ENCODE peak calls at places on chromosome 12, in four cellular contexts. Z is suprapubic skin, Q is natural killer cell, G is fibroblast of the aortic adventitia. J is an unnamed sample.

GRCh38 chr12:39272934-39273770 is 169.8 kb downstream of the KIF21A start:
- DNase-seq in Z (no peak), Q (no peak), G (peak), J (no peak)

GRCh38 chr12:119686776-119687175 is 18.8 kb downstream of the PRKAB1 start:
- DNase-seq in Z (no peak), Q (no peak), G (no peak), J (no peak)

GRCh38 chr12:46214668-46215429 is 54.0 kb downstream of the SLC38A1 start:
- DNase-seq in Z (no peak), Q (peak), G (no peak), J (no peak)

GRCh38 chr12:108788076-108788782 is 56.9 kb upstream of the CORO1C start:
- DNase-seq in Z (no peak), Q (no peak), G (peak), J (peak)

GRCh38 chr12:132133952-132134652 is 10.0 kb downstream of the DDX51 start:
- DNase-seq in Z (no peak), Q (no peak), G (no peak), J (no peak)

GRCh38 chr12:48061943-48062719 is 43.7 kb downstream of the SENP1 start:
- DNase-seq in Z (no peak), Q (no peak), G (no peak), J (no peak)

GRCh38 chr12:67356400-67356799 is 87.2 kb downstream of the CAND1 start:
- DNase-seq in Z (no peak), Q (no peak), G (peak), J (no peak)

GRCh38 chr12:51636581-51636980 is 45.5 kb downstream of the SCN8A start:
- DNase-seq in Z (no peak), Q (no peak), G (peak), J (no peak)

GRCh38 chr12:88726806-88727722 is 146.8 kb upstream of the KITLG start:
- DNase-seq in Z (no peak), Q (no peak), G (peak), J (no peak)

GRCh38 chr12:79690606-79691298 is at the start of gene PAWR:
- DNase-seq in Z (peak), Q (peak), G (peak), J (peak)

GRCh38 chr12:56042430-56043203 is 899 bp downstream of the RPS26 start:
- DNase-seq in Z (no peak), Q (no peak), G (no peak), J (no peak)

GRCh38 chr12:124829008-124829707 is 34.5 kb downstream of the SCARB1 start:
- DNase-seq in Z (no peak), Q (no peak), G (peak), J (no peak)

GRCh38 chr12:46452061-46452615 is 79.6 kb upstream of the SLC38A2 start:
- DNase-seq in Z (no peak), Q (no peak), G (peak), J (no peak)

GRCh38 chr12:6195665-6196535 is 4.3 kb upstream of the CD9 start:
- DNase-seq in Z (peak), Q (peak), G (peak), J (peak)

GRCh38 chr12:630656-631632 is 32.3 kb downstream of the NINJ2 start:
- DNase-seq in Z (peak), Q (peak), G (no peak), J (peak)

GRCh38 chr12:34390171-34390841 is 368.0 kb downstream of the ALG10 start:
- DNase-seq in Z (peak), Q (no peak), G (no peak), J (peak)

GRCh38 chr12:116366456-116366776 is 88.9 kb upstream of the MED13L start:
- DNase-seq in Z (no peak), Q (no peak), G (no peak), J (no peak)

GRCh38 chr12:28507055-28507454 is 316.8 kb downstream of the CCDC91 start:
- DNase-seq in Z (no peak), Q (no peak), G (peak), J (no peak)

DNA sequence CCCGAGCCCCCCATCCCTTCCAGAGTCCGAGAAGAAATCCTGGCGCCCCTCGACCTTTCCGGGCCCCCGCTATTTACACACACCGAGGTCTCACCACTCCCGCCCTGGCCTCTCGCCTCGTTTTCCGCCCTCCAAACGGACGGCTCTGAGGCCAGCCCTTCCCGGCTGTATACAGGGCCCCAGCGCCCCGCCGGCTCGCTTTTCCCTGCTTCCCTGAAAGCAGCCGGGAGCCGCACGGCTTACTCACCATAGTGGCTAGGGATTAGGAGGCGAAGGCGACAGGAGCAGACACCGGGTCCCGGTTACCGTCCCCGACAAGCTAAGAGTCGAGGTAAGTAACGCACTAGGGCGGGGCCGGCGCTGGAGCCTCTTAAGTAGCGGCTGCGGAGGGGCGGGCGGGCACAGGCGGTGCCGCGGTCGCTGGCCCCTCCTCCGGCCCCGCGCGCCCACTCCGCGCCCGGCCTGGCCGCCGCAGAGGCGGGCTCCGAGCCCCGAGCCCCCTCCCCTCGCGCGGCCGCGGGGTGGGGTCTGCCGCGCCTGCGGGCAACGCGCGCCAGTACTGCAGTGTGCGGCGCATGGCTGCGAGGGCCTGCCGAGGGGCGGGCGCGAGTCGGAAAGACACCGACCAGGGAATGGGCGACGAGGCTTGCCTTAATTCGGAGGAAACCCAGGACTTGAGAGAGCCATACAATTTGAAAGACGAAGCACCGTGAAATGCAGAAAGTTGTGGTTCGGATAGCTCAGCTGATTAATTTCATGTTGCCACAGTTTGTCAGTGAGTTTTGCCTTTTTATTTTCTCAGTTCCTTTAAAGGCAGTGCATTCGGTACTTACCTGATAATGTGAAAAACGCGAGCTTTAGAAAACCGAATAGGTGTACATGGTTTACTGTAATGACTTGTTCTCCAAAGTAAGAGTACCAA is at the start of gene TUBA1B:
- DNase-seq in Z (peak), Q (peak), G (peak), J (peak)
- TF ChIP-seq CTCF in Z (no peak), Q (no peak), G (no peak), J (no peak)

DNA sequence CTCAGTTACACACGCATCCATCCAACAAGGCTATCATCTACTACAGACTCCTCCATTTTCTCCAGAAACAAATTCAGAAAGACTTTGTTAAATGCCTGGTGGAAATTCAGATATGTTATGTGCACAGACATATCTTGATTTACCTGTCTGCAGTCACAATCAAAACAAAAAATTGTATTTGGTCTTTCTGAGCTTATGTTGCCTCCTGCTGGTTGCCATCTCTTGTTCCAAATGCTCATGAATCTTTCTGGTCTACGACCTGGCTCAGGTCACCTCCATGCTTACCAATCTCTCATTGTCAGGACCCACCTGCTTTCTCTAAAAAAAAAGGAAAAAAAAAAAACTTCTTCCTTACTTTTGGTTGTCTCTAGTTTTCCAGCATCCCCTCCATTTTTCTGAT is 169.2 kb upstream of the PLXNC1 start:
- DNase-seq in Z (no peak), Q (no peak), G (peak), J (no peak)
- TF ChIP-seq CTCF in Z (peak), Q (peak), G (peak), J (peak)

DNA sequence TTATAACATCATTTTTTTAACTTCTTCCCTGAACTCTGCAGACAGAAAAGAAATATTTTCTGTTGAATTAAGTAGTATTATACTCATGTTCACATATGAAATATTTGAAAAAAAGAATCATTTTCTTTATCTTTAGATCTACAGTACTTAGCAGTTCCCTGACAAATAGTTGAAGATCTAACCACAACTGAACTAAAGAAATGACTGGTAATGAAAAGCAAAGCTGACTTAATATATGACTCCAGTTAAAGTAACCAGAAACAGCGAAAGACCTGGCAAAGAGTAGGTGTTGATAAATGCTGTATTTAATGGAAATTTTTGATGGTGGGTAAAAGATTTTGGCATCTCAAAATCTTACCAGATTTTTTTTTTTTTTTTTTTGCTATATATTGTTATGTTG is 207.1 kb upstream of the SLC16A7 start:
- DNase-seq in Z (no peak), Q (no peak), G (no peak), J (no peak)
- TF ChIP-seq CTCF in Z (no peak), Q (no peak), G (no peak), J (no peak)

DNA sequence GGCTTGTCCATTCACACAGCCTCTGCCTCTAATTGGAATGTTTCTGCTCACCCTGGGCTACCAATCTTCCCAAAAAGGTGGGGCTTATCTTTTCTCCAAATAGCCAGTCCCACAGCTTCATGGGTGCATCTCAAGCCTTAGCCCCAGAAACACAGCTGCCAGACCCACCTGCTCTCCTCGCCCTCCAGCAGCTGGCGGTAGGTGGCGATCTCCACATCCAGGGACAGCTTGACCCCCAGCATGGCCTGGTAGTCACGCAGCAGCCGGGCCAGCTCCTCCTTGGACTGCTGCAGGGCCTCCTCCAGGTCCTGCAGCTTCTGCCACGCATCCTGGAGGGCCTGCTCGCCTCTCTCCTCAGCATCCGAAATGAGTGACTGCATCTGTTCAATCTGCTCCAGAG is 11.1 kb downstream of the KRT77 start:
- DNase-seq in Z (no peak), Q (no peak), G (no peak), J (no peak)
- TF ChIP-seq CTCF in Z (no peak), Q (no peak), G (no peak), J (peak)

DNA sequence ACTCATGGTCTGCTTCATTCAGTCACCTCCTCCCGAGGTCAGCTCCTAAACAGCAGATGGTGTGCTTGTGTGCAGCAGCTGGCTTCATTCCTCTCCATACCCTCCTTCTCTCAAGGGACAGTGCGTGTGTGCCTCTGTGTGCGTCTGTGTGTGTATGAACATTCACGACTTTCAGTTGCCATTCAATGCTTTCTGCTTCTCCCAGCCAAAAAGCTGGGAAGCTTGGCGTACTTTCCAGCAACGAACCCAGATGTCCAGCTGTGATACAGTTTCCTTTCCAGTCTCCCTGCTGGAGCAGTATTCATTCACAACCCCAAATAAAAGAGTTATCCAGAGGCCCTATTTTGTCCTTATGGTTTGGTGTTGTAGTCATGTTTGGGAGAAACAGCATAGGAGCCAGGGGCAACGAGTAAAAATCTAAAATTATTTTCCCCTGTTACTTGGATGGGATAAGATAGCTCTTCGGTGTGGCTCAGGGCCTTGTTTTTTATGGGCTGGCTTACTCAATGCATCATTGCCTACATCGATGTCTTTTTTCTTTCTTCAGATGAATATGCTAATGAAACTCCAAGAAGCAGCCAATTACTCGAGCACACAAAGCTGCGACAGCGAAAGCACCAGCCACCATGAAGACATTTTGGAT is 379.3 kb downstream of the NAV3 start:
- DNase-seq in Z (no peak), Q (no peak), G (peak), J (no peak)
- TF ChIP-seq CTCF in Z (no peak), Q (no peak), G (no peak), J (no peak)

DNA sequence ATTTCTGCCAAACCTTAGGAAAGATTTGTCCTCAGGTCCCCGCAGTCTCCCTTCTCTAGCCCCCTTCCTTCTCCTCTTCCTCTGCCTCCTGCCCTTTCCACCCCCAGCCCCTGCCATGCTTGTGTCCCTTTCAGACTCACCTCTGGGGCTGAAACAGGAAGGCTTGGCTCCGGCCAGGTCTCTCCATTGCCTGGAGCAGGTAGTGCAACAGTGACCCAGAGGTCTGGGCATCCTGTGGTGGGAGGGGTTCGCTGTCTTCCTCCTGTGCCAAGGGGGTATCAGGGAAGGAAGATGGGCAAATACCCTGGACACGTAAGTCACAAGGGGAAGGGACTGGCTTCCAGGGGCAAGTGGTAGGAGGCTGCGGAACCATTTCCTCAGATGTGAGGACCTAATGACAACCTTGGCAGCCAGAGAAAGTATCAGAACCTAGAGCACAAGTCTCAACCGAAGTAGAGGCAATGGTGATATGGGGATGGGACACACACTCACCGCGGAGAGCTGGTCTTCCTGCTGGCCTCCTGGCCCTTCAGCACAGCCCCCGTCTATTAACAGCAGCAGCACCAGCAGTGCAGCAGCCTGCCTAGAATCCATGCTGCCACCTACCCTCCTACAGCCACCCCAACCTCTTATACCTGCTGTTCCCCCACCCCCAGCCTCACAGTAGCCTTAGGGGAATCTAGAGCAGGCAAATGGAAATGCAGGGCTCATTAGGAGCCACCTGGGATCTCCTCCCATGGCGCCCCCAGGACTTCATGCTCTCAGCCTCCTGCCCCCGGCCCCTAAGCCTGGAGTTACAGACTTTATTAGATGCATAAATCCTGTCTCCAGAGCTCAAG is at the start of gene NPFF:
- DNase-seq in Z (peak), Q (no peak), G (no peak), J (no peak)
- TF ChIP-seq CTCF in Z (no peak), Q (no peak), G (no peak), J (no peak)